ENCODE peak calls at places on chromosomes 11 and 22, in four cellular contexts. U is GM12878, B is HepG2, J is SK-N-SH. A is an unnamed sample.

GRCh38 chr22:32079110-32080089 is 36.3 kb downstream of the SLC5A1 start:
- DNase-seq in U (no peak), B (no peak), J (no peak), A (peak; percentile 69)

GRCh38 chr11:94400075-94400838 is 962 bp downstream of the GPR83 start:
- DNase-seq in U (no peak), B (no peak), J (peak; percentile 58), A (no peak)

GRCh38 chr11:45736424-45736823 is 68.5 kb upstream of the SLC35C1 start:
- DNase-seq in U (no peak), B (peak; percentile 63), J (no peak), A (no peak)

GRCh38 chr11:120682026-120682649 is 170.6 kb downstream of the GRIK4 start:
- DNase-seq in U (no peak), B (no peak), J (no peak), A (no peak)

GRCh38 chr11:62649486-62649885 is 3.1 kb upstream of the GANAB start:
- DNase-seq in U (no peak), B (no peak), J (no peak), A (no peak)

GRCh38 chr22:39090426-39091064 is 6.5 kb upstream of the APOBEC3H start:
- DNase-seq in U (no peak), B (no peak), J (no peak), A (no peak)

GRCh38 chr11:85663781-85664560 is 958 bp downstream of the CREBZF start:
- DNase-seq in U (no peak), B (peak; percentile 50), J (peak; percentile 82), A (peak; percentile 52)

GRCh38 chr22:39251762-39252460 is 7.1 kb upstream of the PDGFB start:
- DNase-seq in U (no peak), B (peak; percentile 67), J (no peak), A (no peak)

GRCh38 chr11:1982908-1983600 is 14.6 kb downstream of the H19 start:
- DNase-seq in U (no peak), B (no peak), J (no peak), A (no peak)

GRCh38 chr22:37229805-37230672 is 14.0 kb downstream of the RAC2 start:
- DNase-seq in U (peak; percentile 60), B (no peak), J (no peak), A (no peak)

GRCh38 chr11:75570559-75571139 is 8.6 kb downstream of the SERPINH1 start:
- DNase-seq in U (no peak), B (no peak), J (no peak), A (no peak)

GRCh38 chr11:128603003-128603715 is 15.8 kb upstream of the ETS1 start:
- DNase-seq in U (no peak), B (no peak), J (no peak), A (no peak)

GRCh38 chr22:49632199-49633009 is 195.3 kb downstream of the BRD1 start:
- DNase-seq in U (no peak), B (peak; percentile 27), J (peak; percentile 91), A (peak; percentile 67)

GRCh38 chr22:23565942-23566715 is 14.0 kb downstream of the IGLL1 start:
- DNase-seq in U (no peak), B (peak; percentile 31), J (peak; percentile 90), A (no peak)

GRCh38 chr22:30424471-30425326 is 869 bp upstream of the MTFP1 start:
- DNase-seq in U (no peak), B (no peak), J (no peak), A (no peak)

GRCh38 chr11:8006349-8006977 is 19.3 kb downstream of the EIF3F start:
- DNase-seq in U (peak; percentile 7), B (peak; percentile 63), J (peak; percentile 77), A (peak; percentile 71)

GRCh38 chr11:78821371-78822306 is 247.0 kb upstream of the NARS2 start:
- DNase-seq in U (no peak), B (no peak), J (no peak), A (no peak)

GRCh38 chr11:93067881-93068390 is 98.5 kb downstream of the MTNR1B start:
- DNase-seq in U (no peak), B (no peak), J (no peak), A (no peak)

GRCh38 chr11:125141686-125142535 is 22.6 kb upstream of the PKNOX2 start:
- DNase-seq in U (no peak), B (no peak), J (peak; percentile 87), A (no peak)

GRCh38 chr11:71246559-71246958 is 5.8 kb downstream of the SHANK2 start:
- DNase-seq in U (no peak), B (no peak), J (peak; percentile 3), A (no peak)

GRCh38 chr11:68383976-68384501 is 71.6 kb downstream of the LRP5 start:
- DNase-seq in U (no peak), B (peak; percentile 43), J (peak; percentile 87), A (peak; percentile 60)

GRCh38 chr11:1208361-1209261 is 14.3 kb upstream of the MUC5B start:
- DNase-seq in U (no peak), B (no peak), J (peak; percentile 9), A (no peak)

GRCh38 chr11:122633219-122633829 is 22.2 kb upstream of the UBASH3B start:
- DNase-seq in U (no peak), B (peak; percentile 62), J (peak; percentile 49), A (peak; percentile 69)

GRCh38 chr11:122637538-122637937 is 18.0 kb upstream of the UBASH3B start:
- DNase-seq in U (no peak), B (no peak), J (no peak), A (no peak)

GRCh38 chr11:122628691-122629555 is 26.6 kb upstream of the UBASH3B start:
- DNase-seq in U (no peak), B (peak; percentile 65), J (peak; percentile 82), A (peak; percentile 74)

GRCh38 chr11:122632178-122632824 is 23.2 kb upstream of the UBASH3B start:
- DNase-seq in U (no peak), B (no peak), J (no peak), A (no peak)

DNA sequence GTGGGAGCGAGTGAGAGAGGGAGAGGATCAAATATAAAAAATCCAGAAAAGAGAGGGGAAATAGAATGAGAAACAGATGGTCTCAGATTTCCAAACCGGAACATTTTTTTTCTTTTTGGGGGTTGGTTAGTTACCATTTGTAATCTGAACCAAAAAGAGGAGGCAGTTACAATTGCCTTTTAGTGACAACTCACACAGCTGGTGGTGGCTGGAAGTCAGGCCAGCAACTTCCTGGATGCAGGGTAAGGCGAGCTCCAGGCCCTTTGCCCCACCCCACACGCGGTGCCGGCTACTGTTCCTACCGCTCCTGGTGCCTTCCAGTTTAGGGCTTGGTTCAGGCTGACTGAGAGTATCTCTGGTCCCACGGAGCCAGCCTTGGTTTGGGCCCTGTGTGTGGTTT is 21.0 kb upstream of the UBASH3B start:
- DNase-seq in U (no peak), B (no peak), J (no peak), A (no peak)
- TF ChIP-seq PBX3 in U (no peak), B (no peak), J (no peak), A (no peak)

GRCh38 chr11:111905391-111905790 is 6.2 kb downstream of the CRYAB start:
- DNase-seq in U (no peak), B (no peak), J (no peak), A (no peak)
- TF ChIP-seq PBX3 in U (no peak), B (no peak), J (no peak), A (no peak)

DNA sequence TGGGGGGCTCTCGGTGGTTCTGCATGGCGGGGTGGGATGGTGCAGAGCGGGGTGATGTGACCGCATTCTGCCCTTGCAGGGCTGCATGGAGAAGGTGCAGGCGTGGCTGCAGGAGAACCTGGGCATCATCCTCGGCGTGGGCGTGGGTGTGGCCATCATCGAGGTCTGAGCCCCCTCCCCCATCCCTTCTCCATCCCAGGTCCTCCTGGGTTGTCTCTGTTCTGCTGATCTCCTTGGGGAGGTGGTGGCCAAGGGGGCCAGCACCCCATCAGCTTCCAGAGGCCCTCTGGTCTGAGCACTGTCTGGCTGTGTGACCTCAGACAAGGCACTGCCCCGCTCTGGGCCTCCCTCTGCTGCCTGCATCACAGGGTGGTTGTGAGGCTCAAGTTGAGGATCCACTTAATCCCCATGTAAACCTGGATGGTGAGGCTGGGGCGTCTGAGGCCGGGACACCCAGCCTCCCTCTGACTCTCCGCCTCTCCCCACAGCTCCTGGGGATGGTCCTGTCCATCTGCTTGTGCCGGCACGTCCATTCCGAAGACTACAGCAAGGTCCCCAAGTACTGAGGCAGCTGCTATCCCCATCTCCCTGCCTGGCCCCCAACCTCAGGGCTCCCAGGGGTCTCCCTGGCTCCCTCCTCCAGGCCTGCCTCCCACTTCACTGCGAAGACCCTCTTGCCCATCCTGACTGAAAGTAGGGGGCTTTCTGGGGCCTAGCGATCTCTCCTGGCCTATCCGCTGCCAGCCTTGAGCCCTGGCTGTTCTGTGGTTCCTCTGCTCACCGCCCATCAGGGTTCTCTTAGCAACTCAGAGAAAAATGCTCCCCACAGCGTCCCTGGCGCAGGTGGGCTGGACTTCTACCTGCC is 53.3 kb downstream of the CD82 start:
- DNase-seq in U (no peak), B (no peak), J (no peak), A (no peak)
- TF ChIP-seq PBX3 in U (no peak), B (no peak), J (no peak), A (no peak)

GRCh38 chr11:116580828-116581227 is 192.0 kb downstream of the BUD13 start:
- DNase-seq in U (no peak), B (no peak), J (no peak), A (no peak)
- TF ChIP-seq PBX3 in U (no peak), B (no peak), J (no peak), A (no peak)

A was measured in A549.